ENCODE peak calls at places on chromosomes 7 and 10, in six cellular contexts. V, Y, M, X, I and A are unnamed samples.
A peak's percentile ranks its signal among the peaks of the same experiment; 100 is the strongest.

GRCh38 chr10:113720386-113720785 is 31.1 kb upstream of the PLEKHS1 start:
- DNase-seq in V (no peak), Y (no peak), M (no peak), X (no peak), I (no peak), A (no peak)

GRCh38 chr7:93249749-93250148 is 17.6 kb downstream of the VPS50 start:
- DNase-seq in V (peak; percentile 25), Y (no peak), M (no peak), X (no peak), I (no peak), A (no peak)

GRCh38 chr10:120131183-120131582 is 238.7 kb downstream of the SEC23IP start:
- DNase-seq in V (no peak), Y (no peak), M (no peak), X (no peak), I (no peak), A (no peak)

GRCh38 chr7:141012696-141013344 is 1.9 kb downstream of the MRPS33 start:
- DNase-seq in V (peak; percentile 63), Y (no peak), M (no peak), X (no peak), I (no peak), A (no peak)

GRCh38 chr10:32367793-32368453 is 21.0 kb upstream of the EPC1 start:
- DNase-seq in V (peak; percentile 75), Y (peak; percentile 84), M (peak; percentile 67), X (peak; percentile 55), I (no peak), A (no peak)

GRCh38 chr10:30434273-30435067 is 486 bp downstream of the MAP3K8 start:
- DNase-seq in V (peak; percentile 74), Y (peak; percentile 83), M (peak; percentile 80), X (peak; percentile 94), I (peak; percentile 96), A (peak; percentile 85)

GRCh38 chr7:12728192-12728538 is 40.7 kb downstream of the ARL4A start:
- DNase-seq in V (no peak), Y (peak; percentile 43), M (no peak), X (no peak), I (no peak), A (no peak)

GRCh38 chr7:149456770-149457421 is 4.0 kb downstream of the ZNF777 start:
- DNase-seq in V (peak; percentile 20), Y (no peak), M (no peak), X (no peak), I (no peak), A (no peak)

GRCh38 chr10:114168450-114169009 is 5.5 kb downstream of the CCDC186 start:
- DNase-seq in V (no peak), Y (no peak), M (no peak), X (no peak), I (no peak), A (no peak)

GRCh38 chr10:87692956-87693484 is 33.3 kb downstream of the PAPSS2 start:
- DNase-seq in V (no peak), Y (no peak), M (no peak), X (no peak), I (no peak), A (no peak)
- H3K27ac ChIP-seq in V (peak overlapping the region; percentile 8), Y (no peak overlapping the region), M (no peak overlapping the region), X (no peak overlapping the region), I (no peak overlapping the region), A (no peak overlapping the region)

DNA sequence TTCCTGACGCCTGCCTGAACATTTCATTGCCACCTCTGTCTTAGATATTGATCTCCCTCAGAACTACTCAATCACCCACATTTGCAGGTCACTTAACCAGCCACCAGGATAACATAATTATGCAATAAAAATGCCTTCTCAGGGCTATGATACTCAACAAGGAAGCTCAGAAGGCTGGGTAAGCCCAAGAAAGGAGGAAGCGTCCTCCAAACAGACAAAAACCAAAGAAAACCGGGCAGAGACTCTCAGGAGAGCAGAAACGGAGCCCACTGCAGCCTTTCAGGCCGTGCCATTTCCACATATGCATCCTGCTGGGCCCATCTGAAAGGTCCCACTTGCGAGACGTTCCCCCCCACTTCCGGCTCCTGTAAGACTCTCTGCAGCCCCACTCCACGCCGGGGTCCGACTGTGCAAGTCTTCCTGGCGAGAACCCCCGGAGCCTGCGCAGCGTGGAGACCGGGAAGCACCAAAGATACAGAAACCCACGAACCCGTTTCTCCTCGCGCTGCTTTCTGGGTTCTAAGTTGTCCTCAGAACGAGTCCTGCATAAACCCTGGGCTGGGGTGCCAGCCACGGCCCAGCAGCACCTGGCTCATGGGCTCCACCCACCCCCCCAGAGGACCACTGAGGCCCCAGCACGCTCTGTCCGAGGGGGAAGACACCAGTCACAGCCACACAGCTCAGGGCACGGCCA is 83.7 kb downstream of the DIP2C start:
- DNase-seq in V (no peak), Y (no peak), M (no peak), X (no peak), I (peak; percentile 56), A (no peak)
- TF ChIP-seq CTCF in V (no peak), Y (no peak), M (no peak), X (no peak), I (no peak), A (no peak)

GRCh38 chr10:54799491-54799890 is 1.5 kb downstream of the PCDH15 start:
- DNase-seq in V (no peak), Y (no peak), M (no peak), X (no peak), I (no peak), A (no peak)
- H3K27ac ChIP-seq in V (no peak overlapping the region), Y (no peak overlapping the region), M (no peak overlapping the region), X (no peak overlapping the region), I (no peak overlapping the region), A (no peak overlapping the region)

DNA sequence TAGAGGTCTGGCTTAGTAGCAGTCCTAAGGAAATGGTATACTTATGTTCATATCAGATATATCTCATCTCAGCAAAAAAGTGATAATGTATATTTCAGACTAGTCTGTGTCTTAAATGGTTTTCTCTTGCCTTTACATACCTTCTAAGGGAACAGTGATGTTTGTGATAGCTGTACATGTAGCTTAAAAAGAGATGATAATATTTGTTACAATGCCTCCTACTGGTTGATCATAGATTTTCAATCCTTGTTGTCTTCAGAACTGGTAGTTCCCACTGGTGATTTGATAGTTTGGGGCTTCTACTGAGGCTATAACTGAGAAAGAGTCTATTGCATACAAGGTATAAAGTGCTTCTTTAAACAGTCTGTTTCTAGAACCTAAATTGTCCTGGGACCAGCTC is 90.1 kb downstream of the BTRC start:
- DNase-seq in V (peak; percentile 17), Y (no peak), M (no peak), X (no peak), I (no peak), A (no peak)
- TF ChIP-seq CTCF in V (peak; percentile 27), Y (peak; percentile 15), M (no peak), X (no peak), I (no peak), A (no peak)

GRCh38 chr7:130887182-130888016 is 153.4 kb upstream of the KLF14 start:
- DNase-seq in V (peak; percentile 89), Y (no peak), M (no peak), X (no peak), I (no peak), A (no peak)
- H3K27ac ChIP-seq in V (peak overlapping the region; percentile 84), Y (peak overlapping the region; percentile 39), M (peak overlapping the region; percentile 20), X (peak overlapping the region; percentile 90), I (peak overlapping the region; percentile 79), A (no peak overlapping the region)

GRCh38 chr7:1447551-1448244 is 11.6 kb downstream of the MICALL2 start:
- DNase-seq in V (peak; percentile 50), Y (no peak), M (no peak), X (no peak), I (no peak), A (no peak)

GRCh38 chr7:1449951-1450350 is 9.3 kb downstream of the MICALL2 start:
- DNase-seq in V (no peak), Y (no peak), M (no peak), X (no peak), I (no peak), A (no peak)

GRCh38 chr7:1449501-1449900 is 9.8 kb downstream of the MICALL2 start:
- DNase-seq in V (no peak), Y (no peak), M (no peak), X (no peak), I (no peak), A (no peak)

GRCh38 chr7:1450431-1450830 is 8.8 kb downstream of the MICALL2 start:
- DNase-seq in V (no peak), Y (no peak), M (no peak), X (no peak), I (no peak), A (no peak)

DNA sequence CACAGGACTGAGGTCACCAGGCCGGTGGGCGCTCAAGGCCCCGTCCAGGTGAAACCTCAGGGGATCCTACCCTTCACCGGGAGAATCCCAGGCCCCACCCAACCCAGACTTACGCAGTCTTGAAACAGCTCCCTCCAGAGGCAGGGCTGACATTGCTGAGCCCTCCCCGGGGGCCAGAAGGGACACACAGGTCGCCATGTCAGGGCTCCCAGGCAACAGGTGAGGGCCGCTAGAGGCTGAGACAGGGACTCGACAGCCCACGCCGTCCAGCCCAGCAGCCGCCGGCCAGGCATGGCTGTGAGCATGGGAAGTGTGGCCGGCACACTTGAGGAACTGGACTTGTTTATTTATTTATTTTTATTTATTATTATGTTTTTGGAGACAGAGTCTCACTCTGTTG is 10.3 kb downstream of the MICALL2 start:
- DNase-seq in V (no peak), Y (no peak), M (no peak), X (no peak), I (no peak), A (no peak)
- TF ChIP-seq CTCF in V (no peak), Y (no peak), M (no peak), X (no peak), I (no peak), A (no peak)

DNA sequence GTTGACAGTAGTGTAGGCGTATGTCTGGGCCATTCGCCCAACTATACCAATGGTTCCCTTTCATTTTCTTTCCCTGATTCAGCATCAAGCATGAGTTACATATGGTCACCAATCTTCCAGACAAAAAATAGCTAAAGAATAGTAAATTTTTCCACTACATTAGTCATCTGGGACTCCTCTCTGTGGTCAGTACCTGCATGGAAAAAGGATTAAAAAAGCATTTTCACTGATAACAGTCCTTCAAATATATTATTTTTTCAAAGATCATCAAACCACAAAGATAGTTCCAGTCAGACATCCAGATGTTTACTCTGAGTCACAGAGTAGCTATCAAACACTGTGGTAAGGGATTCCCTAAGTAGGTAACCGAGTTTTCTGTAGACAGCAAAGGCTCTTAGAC is 302.6 kb upstream of the SEMA3D start:
- DNase-seq in V (peak; percentile 95), Y (no peak), M (no peak), X (no peak), I (no peak), A (no peak)
- H3K27ac ChIP-seq in V (no peak overlapping the region), Y (no peak overlapping the region), M (no peak overlapping the region), X (no peak overlapping the region), I (no peak overlapping the region), A (no peak overlapping the region)

GRCh38 chr10:91880310-91880709 is 29.0 kb downstream of the FGFBP3 start:
- DNase-seq in V (no peak), Y (no peak), M (no peak), X (no peak), I (no peak), A (no peak)
- TF ChIP-seq CTCF in V (no peak), Y (no peak), M (no peak), X (no peak), I (no peak), A (no peak)